ENCODE peak calls at places on chromosomes 4 and X, in eight cellular contexts. E is IMR-90, N is K562, R is A549, C is HepG2, A is HCT116, I is SK-N-SH, Z is GM12878. L is an unnamed sample.

GRCh38 chr4:98929341-98930267 is 671 bp upstream of the EIF4E start:
- DNase-seq in R (peak), N (peak), I (peak), Z (peak), E (peak), A (peak), C (peak), L (peak)

GRCh38 chr4:39763714-39764572 is 66.0 kb downstream of the UBE2K start:
- DNase-seq in N (no peak), Z (peak), A (no peak), I (no peak), R (no peak), E (no peak), C (no peak), L (no peak)

GRCh38 chr4:145099653-145100052 is 1.5 kb downstream of the ABCE1 start:
- DNase-seq in N (no peak), E (peak), A (no peak), Z (no peak), I (no peak), C (peak), R (no peak), L (no peak)

GRCh38 chr4:122458625-122459024 is 2.1 kb upstream of the IL2 start:
- DNase-seq in Z (no peak), N (no peak), E (peak), I (no peak), A (no peak), C (no peak), R (no peak), L (no peak)

GRCh38 chr4:107548211-107548905 is 171.7 kb downstream of the PAPSS1 start:
- DNase-seq in C (no peak), I (no peak), N (no peak), A (no peak), E (peak), R (no peak), Z (no peak), L (no peak)

GRCh38 chrX:24846551-24847170 is 152.9 kb downstream of the POLA1 start:
- DNase-seq in A (no peak), N (no peak), E (peak), I (no peak), R (no peak), C (no peak), Z (no peak), L (no peak)

GRCh38 chr4:2395584-2395983 is 22.9 kb downstream of the ZFYVE28 start:
- DNase-seq in R (no peak), C (no peak), I (no peak), E (no peak), Z (no peak), N (peak), A (no peak), L (no peak)

GRCh38 chrX:16185725-16186136 is 18.4 kb downstream of the MAGEB17 start:
- DNase-seq in C (no peak), A (peak), E (peak), R (peak), Z (peak), N (peak), I (no peak), L (no peak)

GRCh38 chr4:140790765-140791164 is 34.6 kb upstream of the TBC1D9 start:
- DNase-seq in A (no peak), Z (peak), I (no peak), R (no peak), C (no peak), E (peak), N (no peak), L (no peak)

GRCh38 chr4:169313732-169314131 is 43.0 kb upstream of the SH3RF1 start:
- DNase-seq in R (no peak), C (no peak), Z (no peak), A (no peak), E (no peak), I (no peak), N (no peak), L (no peak)

DNA sequence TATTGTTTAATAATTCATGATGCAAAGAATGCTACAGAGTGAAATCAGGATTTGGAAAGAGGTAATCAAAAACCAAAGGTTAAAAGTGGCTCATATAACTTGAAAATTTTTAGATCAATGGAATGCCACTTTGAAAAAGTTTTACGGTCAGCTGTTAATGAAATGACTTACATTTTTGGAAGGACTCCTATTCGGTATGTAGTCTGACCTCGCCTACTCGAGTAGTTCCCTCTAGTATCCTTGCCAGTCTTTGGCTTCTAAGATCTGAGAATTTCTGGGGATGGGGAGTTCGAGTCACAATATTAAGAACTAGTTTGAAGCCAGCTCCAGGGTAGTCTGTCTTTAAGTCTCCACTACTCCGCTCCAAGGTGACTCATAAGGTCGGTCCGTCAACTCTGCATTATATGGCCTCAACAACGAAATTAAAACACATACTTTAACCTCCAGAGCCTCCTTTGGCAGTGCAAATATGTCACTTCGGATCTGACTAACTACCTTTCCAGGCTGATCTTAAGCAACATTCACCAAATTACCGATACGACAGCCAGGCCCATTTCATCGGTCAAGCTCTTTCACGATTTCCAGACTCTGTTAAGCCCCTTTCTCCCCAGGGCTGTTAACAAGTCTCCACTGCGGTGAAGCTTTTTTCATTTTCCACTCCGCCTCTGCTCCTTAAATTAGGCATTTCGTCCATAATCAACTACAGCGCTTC is 718 bp upstream of the NAA15 start:
- DNase-seq in I (peak), C (no peak), R (peak), E (peak), N (no peak), Z (peak), A (no peak), L (no peak)
- TF ChIP-seq RAD21 in I (no peak), C (no peak), R (no peak), E (no peak), N (no peak), Z (no peak), A (no peak), L (no peak)

DNA sequence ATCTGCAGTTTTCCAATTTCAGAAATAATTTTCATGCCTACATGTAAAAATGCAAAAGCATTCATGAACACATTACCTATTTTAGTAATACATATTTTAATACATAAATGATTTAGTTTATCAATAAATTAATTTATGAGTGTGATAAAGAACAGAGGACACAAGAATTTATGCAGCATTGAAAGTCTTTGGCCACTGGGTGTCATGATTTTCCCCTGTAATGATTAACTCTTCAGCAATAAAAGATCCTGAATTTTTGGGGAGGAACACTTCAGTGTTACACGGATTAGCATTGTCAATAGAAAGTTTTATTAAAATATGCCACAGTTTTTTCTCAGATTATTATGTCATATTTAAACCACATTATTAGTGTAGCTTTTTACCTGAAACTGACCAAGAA is 8.6 kb upstream of the VCX2 start:
- DNase-seq in R (peak), N (no peak), Z (no peak), C (no peak), E (no peak), A (no peak), I (peak), L (no peak)
- TF ChIP-seq RAD21 in R (no peak), N (no peak), Z (no peak), C (no peak), E (no peak), A (no peak), I (peak), L (peak)

GRCh38 chrX:72131317-72132294 is at the start of gene RTL5:
- DNase-seq in Z (no peak), I (peak), E (peak), A (peak), R (peak), C (peak), N (peak), L (no peak)
- TF ChIP-seq RAD21 in Z (no peak), I (peak), E (no peak), A (no peak), R (no peak), C (no peak), N (no peak), L (no peak)

GRCh38 chrX:13535371-13535770 is 34.0 kb upstream of the EGFL6 start:
- DNase-seq in A (no peak), N (no peak), E (no peak), Z (no peak), I (no peak), R (no peak), C (no peak), L (no peak)

GRCh38 chrX:13545731-13546130 is 23.7 kb upstream of the EGFL6 start:
- DNase-seq in I (no peak), A (no peak), E (no peak), N (no peak), R (no peak), C (no peak), Z (no peak), L (no peak)

GRCh38 chrX:13538414-13538813 is 31.0 kb upstream of the EGFL6 start:
- DNase-seq in N (no peak), R (no peak), Z (no peak), A (no peak), E (no peak), C (no peak), I (no peak), L (no peak)

GRCh38 chrX:13540602-13541001 is 28.8 kb upstream of the EGFL6 start:
- DNase-seq in A (no peak), Z (no peak), C (no peak), N (no peak), E (no peak), R (no peak), I (no peak), L (no peak)
- TF ChIP-seq RAD21 in A (no peak), Z (no peak), C (no peak), N (no peak), E (no peak), R (no peak), I (no peak), L (no peak)

L was measured in H1.